ENCODE peak calls at places on chromosomes 7 and 10, in nine cellular contexts. M, C, J, K, V, R, L, T and W are unnamed samples.

GRCh38 chr10:30705086-30705624 is 75.6 kb upstream of the LYZL2 start:
- DNase-seq in T (peak), R (no peak), K (no peak), L (no peak), C (no peak), M (no peak), J (peak), V (no peak), W (no peak)

GRCh38 chr7:4132221-4132620 is 549.9 kb upstream of the FOXK1 start:
- DNase-seq in C (no peak), T (no peak), M (no peak), J (no peak), R (peak), L (no peak), V (no peak), K (no peak), W (no peak)

GRCh38 chr10:7913122-7913872 is 95.0 kb downstream of the TAF3 start:
- DNase-seq in R (no peak), V (no peak), M (no peak), C (no peak), T (no peak), K (no peak), J (no peak), L (no peak), W (no peak)

GRCh38 chr10:51405580-51406367 is 293.6 kb downstream of the CSTF2T start:
- DNase-seq in V (no peak), L (no peak), R (no peak), T (no peak), J (no peak), K (no peak), M (no peak), C (no peak), W (peak)

GRCh38 chr7:18037609-18038008 is 10.0 kb upstream of the PRPS1L1 start:
- DNase-seq in R (no peak), M (no peak), C (no peak), K (no peak), T (no peak), V (no peak), J (no peak), L (no peak), W (no peak)

GRCh38 chr10:71526662-71527061 is 129.9 kb downstream of the CDH23 start:
- DNase-seq in R (no peak), C (no peak), V (no peak), M (no peak), J (no peak), K (no peak), L (no peak), T (no peak), W (no peak)

GRCh38 chr7:1058821-1059199 is 14.5 kb downstream of the GPR146 start:
- DNase-seq in V (no peak), R (no peak), L (no peak), T (no peak), M (no peak), C (no peak), J (peak), K (no peak), W (no peak)

GRCh38 chr7:140121321-140121720 is 55.5 kb downstream of the KDM7A start:
- DNase-seq in V (no peak), L (no peak), M (no peak), C (no peak), R (no peak), T (no peak), K (no peak), J (no peak), W (peak)

GRCh38 chr10:184911-185310 is 49.7 kb downstream of the ZMYND11 start:
- DNase-seq in R (no peak), L (no peak), M (no peak), C (no peak), T (no peak), J (no peak), K (no peak), V (no peak), W (peak)

GRCh38 chr10:113310317-113310716 is 242.5 kb upstream of the HABP2 start:
- DNase-seq in C (no peak), M (no peak), V (no peak), T (no peak), J (no peak), R (no peak), K (no peak), L (no peak), W (no peak)

GRCh38 chr10:32054087-32054486 is 2.1 kb downstream of the KIF5B start:
- DNase-seq in T (no peak), C (peak), L (no peak), R (no peak), J (no peak), K (no peak), V (no peak), M (no peak), W (peak)

GRCh38 chr10:24440817-24441790 is 232.2 kb downstream of the KIAA1217 start:
- DNase-seq in T (no peak), R (no peak), M (no peak), C (no peak), L (no peak), J (no peak), V (no peak), K (no peak), W (peak)

GRCh38 chr7:93883078-93883916 is 7.3 kb downstream of the TFPI2 start:
- DNase-seq in T (no peak), V (no peak), K (no peak), M (no peak), C (no peak), L (no peak), R (no peak), J (no peak), W (peak)

GRCh38 chr10:43210556-43210955 is 56.3 kb downstream of the RASGEF1A start:
- DNase-seq in L (no peak), K (no peak), C (peak), J (peak), R (peak), M (peak), V (no peak), T (no peak), W (no peak)

GRCh38 chr7:128031901-128032604 is 816 bp upstream of the LRRC4 start:
- DNase-seq in M (peak), V (peak), C (no peak), R (peak), K (peak), J (no peak), T (peak), L (no peak), W (peak)

GRCh38 chr7:7254908-7255307 is 72.6 kb downstream of the C1GALT1 start:
- DNase-seq in C (no peak), M (no peak), K (no peak), V (no peak), T (no peak), R (no peak), J (no peak), L (no peak), W (no peak)

GRCh38 chr7:25894002-25894901 is 257.7 kb upstream of the NFE2L3 start:
- DNase-seq in V (no peak), K (peak), L (no peak), C (peak), J (no peak), R (no peak), T (peak), M (no peak), W (no peak)

GRCh38 chr10:123835575-123835974 is 56.0 kb downstream of the CPXM2 start:
- DNase-seq in T (no peak), V (no peak), J (no peak), L (no peak), K (no peak), M (no peak), R (no peak), C (no peak), W (no peak)

GRCh38 chr7:55484834-55485233 is 87.5 kb downstream of the VOPP1 start:
- DNase-seq in M (no peak), L (no peak), V (no peak), J (peak), C (no peak), R (no peak), T (no peak), K (no peak), W (no peak)

GRCh38 chr7:41641006-41641714 is 61.7 kb downstream of the INHBA start:
- DNase-seq in C (no peak), L (no peak), J (no peak), V (no peak), K (no peak), T (no peak), R (no peak), M (no peak), W (no peak)

GRCh38 chr10:3636356-3637181 is 148.4 kb downstream of the KLF6 start:
- DNase-seq in M (no peak), J (no peak), C (peak), K (no peak), R (no peak), L (no peak), T (no peak), V (no peak), W (peak)

GRCh38 chr10:79417731-79418130 is 27.7 kb downstream of the ZCCHC24 start:
- DNase-seq in J (no peak), K (no peak), V (no peak), L (no peak), C (no peak), R (peak), M (peak), T (no peak), W (no peak)

GRCh38 chr7:124171068-124171467 is 138.2 kb upstream of the TMEM229A start:
- DNase-seq in J (no peak), C (no peak), V (no peak), L (no peak), K (no peak), T (no peak), M (no peak), R (no peak), W (no peak)
- TF ChIP-seq CTCF in J (no peak), C (peak), V (peak), L (no peak), K (peak), T (no peak), M (no peak), R (peak), W (no peak)

DNA sequence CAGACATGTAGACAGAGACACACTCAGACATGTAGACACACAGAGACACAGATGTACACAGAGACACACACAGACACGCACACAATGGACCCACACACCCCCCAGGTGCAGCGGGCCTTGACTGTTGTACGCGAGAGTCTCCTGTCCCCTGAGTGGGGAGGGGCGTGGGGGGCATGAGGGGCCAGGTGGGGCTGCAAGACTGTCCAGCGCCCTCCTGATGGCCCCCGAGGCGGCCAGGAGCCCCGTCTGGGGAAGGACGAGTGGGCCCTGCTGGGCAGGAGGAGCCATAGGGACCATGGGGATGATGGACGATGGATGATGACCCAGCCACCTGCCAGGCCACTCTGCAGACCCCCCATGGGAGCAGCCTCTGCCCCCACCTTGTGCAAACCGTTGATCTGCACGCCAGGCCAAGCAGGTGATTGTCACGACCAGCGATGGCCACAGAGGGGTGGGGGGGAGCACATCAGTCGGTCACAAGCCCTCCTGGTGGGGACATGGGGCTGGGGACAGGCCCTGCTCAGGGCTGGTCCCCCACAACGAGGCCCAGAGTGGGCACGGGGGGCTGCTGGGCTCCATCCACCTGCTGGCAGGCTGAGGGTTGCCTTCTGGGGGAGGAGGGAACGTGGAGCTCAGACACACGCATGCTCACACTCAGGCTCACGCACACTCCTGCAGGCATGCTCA is 11.6 kb downstream of the VENTX start:
- DNase-seq in M (no peak), T (no peak), L (no peak), R (no peak), J (no peak), C (no peak), K (no peak), V (no peak), W (no peak)
- TF ChIP-seq CTCF in M (no peak), T (no peak), L (no peak), R (no peak), J (no peak), C (no peak), K (peak), V (peak), W (no peak)

GRCh38 chr10:68082815-68083395 is 7.8 kb upstream of the HERC4 start:
- DNase-seq in V (no peak), L (no peak), K (no peak), C (no peak), J (no peak), T (no peak), R (no peak), M (no peak), W (no peak)
- TF ChIP-seq CTCF in V (peak), L (peak), K (peak), C (peak), J (no peak), T (peak), R (peak), M (peak), W (peak)

DNA sequence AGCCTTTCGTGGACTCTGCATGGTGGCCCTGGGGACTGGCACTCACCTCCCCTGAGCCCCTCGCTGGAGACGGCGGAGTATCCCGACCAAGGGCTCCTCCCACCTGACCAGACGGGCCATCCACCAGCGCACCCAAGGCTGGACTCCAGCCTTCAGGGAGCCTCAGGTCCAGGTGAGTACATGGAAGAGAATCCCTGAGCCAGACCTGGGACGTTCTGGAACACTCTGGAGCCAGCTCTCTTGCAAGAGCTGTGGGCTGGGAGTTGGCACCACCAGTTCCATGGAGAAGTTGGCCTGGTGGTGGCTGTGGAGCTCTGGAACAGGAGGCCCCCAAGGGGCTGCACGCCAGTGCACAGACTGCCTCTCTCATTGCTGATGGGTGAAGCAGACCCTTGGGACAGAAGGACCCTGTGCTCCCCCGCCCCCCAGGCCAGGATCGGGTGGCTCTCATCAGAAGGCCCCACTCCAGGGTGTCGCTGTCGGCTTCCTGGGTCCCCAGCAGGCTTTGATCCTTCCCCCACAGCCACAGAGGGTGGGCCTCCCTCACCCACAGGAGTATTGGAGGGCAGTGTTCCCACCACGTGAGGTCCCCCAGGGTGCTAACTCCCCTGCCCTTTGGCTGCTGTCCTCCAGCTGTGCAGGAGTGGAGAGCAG is 189.9 kb downstream of the EBF3 start:
- DNase-seq in C (no peak), J (peak), K (no peak), R (no peak), T (no peak), L (no peak), M (no peak), V (no peak), W (no peak)
- TF ChIP-seq CTCF in C (no peak), J (no peak), K (no peak), R (no peak), T (no peak), L (no peak), M (no peak), V (no peak), W (no peak)

GRCh38 chr10:103062854-103063642 is 130.0 kb downstream of the NT5C2 start:
- DNase-seq in K (peak), T (no peak), L (no peak), M (no peak), C (no peak), J (peak), R (no peak), V (no peak), W (no peak)
- TF ChIP-seq CTCF in K (no peak), T (no peak), L (peak), M (no peak), C (no peak), J (no peak), R (peak), V (no peak), W (no peak)

DNA sequence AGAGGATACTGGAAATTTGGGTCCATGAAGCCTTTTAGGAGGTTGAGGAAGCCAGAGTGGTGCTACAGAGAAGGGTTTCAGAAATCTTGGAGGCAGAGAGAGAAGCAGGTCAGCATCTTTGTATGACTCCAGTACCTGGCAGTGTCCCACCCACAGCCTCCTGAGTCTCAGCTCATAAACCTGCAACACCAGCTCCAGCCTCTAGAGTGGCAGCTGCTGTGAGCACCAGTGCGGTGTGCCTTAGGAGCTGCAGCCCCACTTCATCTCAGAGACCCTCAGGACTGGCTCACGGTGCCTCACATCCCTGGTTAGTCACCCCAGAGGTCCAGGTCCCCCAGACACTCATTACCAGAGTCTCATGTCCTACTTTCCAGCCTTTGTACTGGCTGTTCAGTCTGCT is 84.8 kb upstream of the PRKAR2B start:
- DNase-seq in C (no peak), R (no peak), M (no peak), V (no peak), J (no peak), L (peak), K (peak), T (no peak), W (no peak)
- TF ChIP-seq CTCF in C (no peak), R (no peak), M (peak), V (peak), J (no peak), L (no peak), K (peak), T (peak), W (no peak)

DNA sequence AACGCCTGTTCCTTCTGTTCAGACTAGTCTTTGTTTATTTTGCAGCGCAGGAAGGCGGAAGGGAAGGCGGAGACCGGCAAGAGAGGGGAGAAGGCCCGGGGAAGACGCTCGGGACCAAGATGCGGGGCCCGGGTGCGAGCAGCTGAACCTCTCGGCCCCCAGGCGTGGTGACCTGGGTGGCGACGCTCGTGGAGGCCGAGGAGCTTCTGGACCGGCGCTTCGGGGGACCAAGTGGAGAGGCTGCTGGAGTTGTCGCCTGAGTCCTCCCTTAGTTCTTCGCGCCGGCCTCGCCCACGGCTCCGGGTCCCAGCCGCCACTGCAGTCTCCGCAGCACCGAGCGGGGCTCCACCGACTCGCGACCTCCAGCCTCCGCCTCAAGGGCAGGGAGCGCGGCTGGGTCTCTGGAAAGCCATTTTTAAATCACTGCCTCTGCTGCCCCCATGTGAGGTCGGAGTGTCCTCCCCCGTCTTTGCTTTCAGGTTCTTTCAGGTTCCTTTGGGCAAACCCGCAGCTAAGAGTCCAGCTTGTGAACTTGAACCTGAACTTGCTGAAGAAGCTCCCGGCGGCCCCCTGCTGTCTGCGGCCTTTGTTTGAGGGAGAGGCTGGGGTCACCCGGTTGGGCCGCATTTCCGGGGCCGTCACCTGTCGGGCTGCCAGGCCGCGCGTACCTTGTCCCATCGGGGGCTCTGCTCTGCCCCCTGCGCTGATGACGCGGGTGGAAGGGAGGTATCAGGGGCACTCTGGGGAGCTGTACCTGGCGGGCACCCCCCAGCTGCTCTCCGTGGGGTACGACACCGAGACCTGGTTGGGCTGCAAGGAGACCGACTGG is 136.0 kb downstream of the KIF20B start:
- DNase-seq in M (no peak), K (no peak), R (peak), T (peak), J (peak), C (peak), V (no peak), L (no peak), W (peak)
- TF ChIP-seq CTCF in M (peak), K (no peak), R (no peak), T (no peak), J (no peak), C (no peak), V (no peak), L (no peak), W (no peak)

GRCh38 chr10:104291439-104291951 is 22.5 kb downstream of the GSTO2 start:
- DNase-seq in K (peak), C (peak), J (peak), V (peak), T (peak), L (peak), R (peak), M (peak), W (peak)
- TF ChIP-seq CTCF in K (peak), C (peak), J (peak), V (peak), T (peak), L (peak), R (peak), M (peak), W (peak)

GRCh38 chr10:1698185-1698584 is 39.1 kb downstream of the ADARB2 start:
- DNase-seq in K (no peak), V (no peak), T (no peak), M (no peak), J (no peak), L (no peak), R (no peak), C (no peak), W (no peak)
- TF ChIP-seq CTCF in K (peak), V (no peak), T (no peak), M (no peak), J (no peak), L (no peak), R (no peak), C (no peak), W (no peak)

GRCh38 chr10:22612316-22612715 is 102.1 kb downstream of the PIP4K2A start:
- DNase-seq in L (no peak), T (no peak), K (no peak), R (no peak), M (no peak), J (no peak), C (no peak), V (no peak), W (no peak)

GRCh38 chr10:22610595-22610994 is 103.8 kb downstream of the PIP4K2A start:
- DNase-seq in J (no peak), V (no peak), K (no peak), L (no peak), T (no peak), C (no peak), R (no peak), M (no peak), W (no peak)

GRCh38 chr10:22607261-22607660 is 107.1 kb downstream of the PIP4K2A start:
- DNase-seq in R (no peak), J (no peak), C (no peak), K (no peak), L (no peak), T (no peak), M (no peak), V (no peak), W (no peak)

GRCh38 chr10:22611425-22612111 is 102.8 kb downstream of the PIP4K2A start:
- DNase-seq in M (no peak), L (no peak), T (no peak), R (no peak), V (no peak), K (no peak), C (no peak), J (no peak), W (no peak)

GRCh38 chr10:22609719-22610118 is 104.7 kb downstream of the PIP4K2A start:
- DNase-seq in R (no peak), V (no peak), T (no peak), C (no peak), M (no peak), J (no peak), L (no peak), K (no peak), W (no peak)
- TF ChIP-seq CTCF in R (no peak), V (no peak), T (no peak), C (no peak), M (no peak), J (no peak), L (no peak), K (no peak), W (no peak)